ENCODE peak calls at places on chromosomes 1 and 21, in seven cellular contexts. Q, Z, O, B, T, U and S are unnamed samples.

GRCh38 chr1:30765610-30766434 is 8.2 kb upstream of the LAPTM5 start:
- DNase-seq in Q (no peak), Z (no peak), O (no peak), B (no peak), T (no peak), U (no peak), S (peak; percentile 59)

GRCh38 chr1:232704694-232705680 is 75.1 kb upstream of the SIPA1L2 start:
- DNase-seq in Q (no peak), Z (no peak), O (no peak), B (no peak), T (peak; percentile 70), U (peak; percentile 66), S (no peak)

GRCh38 chr1:95169544-95169943 is 52.4 kb downstream of the TLCD4 start:
- DNase-seq in Q (no peak), Z (no peak), O (no peak), B (no peak), T (no peak), U (no peak), S (peak; percentile 47)

GRCh38 chr1:147630447-147630846 is 39.9 kb downstream of the ACP6 start:
- DNase-seq in Q (no peak), Z (no peak), O (no peak), B (no peak), T (no peak), U (no peak), S (no peak)

GRCh38 chr1:183089025-183089639 is 65.9 kb downstream of the LAMC1 start:
- DNase-seq in Q (no peak), Z (no peak), O (no peak), B (no peak), T (no peak), U (no peak), S (no peak)

GRCh38 chr1:225860860-225861441 is 21.2 kb downstream of the TMEM63A start:
- DNase-seq in Q (no peak), Z (no peak), O (no peak), B (no peak), T (no peak), U (no peak), S (no peak)

GRCh38 chr1:245091171-245091621 is 63.6 kb upstream of the KIF26B start:
- DNase-seq in Q (no peak), Z (no peak), O (no peak), B (no peak), T (no peak), U (no peak), S (no peak)

GRCh38 chr1:234720709-234721436 is 110.9 kb upstream of the IRF2BP2 start:
- DNase-seq in Q (no peak), Z (no peak), O (no peak), B (no peak), T (no peak), U (no peak), S (no peak)

GRCh38 chr21:17444828-17445227 is 68.0 kb upstream of the CXADR start:
- DNase-seq in Q (no peak), Z (no peak), O (no peak), B (no peak), T (no peak), U (no peak), S (no peak)

GRCh38 chr1:1220197-1220596 is 6.2 kb upstream of the TNFRSF4 start:
- DNase-seq in Q (no peak), Z (no peak), O (no peak), B (no peak), T (no peak), U (no peak), S (no peak)

GRCh38 chr1:107244734-107245495 is 104.1 kb downstream of the NTNG1 start:
- DNase-seq in Q (no peak), Z (no peak), O (no peak), B (no peak), T (no peak), U (no peak), S (no peak)

GRCh38 chr1:225347123-225347683 is 80.6 kb downstream of the LBR start:
- DNase-seq in Q (no peak), Z (no peak), O (peak; percentile 9), B (no peak), T (no peak), U (no peak), S (no peak)

GRCh38 chr1:96130432-96130831 is 591.2 kb upstream of the PTBP2 start:
- DNase-seq in Q (no peak), Z (no peak), O (no peak), B (no peak), T (no peak), U (no peak), S (no peak)

GRCh38 chr1:228869312-228869824 is 134.1 kb downstream of the RHOU start:
- DNase-seq in Q (no peak), Z (no peak), O (no peak), B (no peak), T (no peak), U (no peak), S (no peak)

GRCh38 chr1:224054611-224055010 is 59.3 kb upstream of the FBXO28 start:
- DNase-seq in Q (no peak), Z (no peak), O (no peak), B (no peak), T (no peak), U (no peak), S (no peak)

GRCh38 chr1:8358241-8358896 is 40.5 kb downstream of the SLC45A1 start:
- DNase-seq in Q (no peak), Z (no peak), O (no peak), B (no peak), T (peak; percentile 33), U (no peak), S (no peak)

GRCh38 chr1:17671741-17672140 is 83.4 kb upstream of the ACTL8 start:
- DNase-seq in Q (no peak), Z (no peak), O (no peak), B (no peak), T (no peak), U (no peak), S (no peak)

GRCh38 chr1:55155522-55155921 is 59.6 kb downstream of the USP24 start:
- DNase-seq in Q (no peak), Z (no peak), O (no peak), B (no peak), T (no peak), U (no peak), S (no peak)

GRCh38 chr1:193406901-193407300 is 220.5 kb upstream of the B3GALT2 start:
- DNase-seq in Q (no peak), Z (no peak), O (no peak), B (peak; percentile 47), T (no peak), U (no peak), S (no peak)

GRCh38 chr1:64038119-64038518 is 165.3 kb upstream of the UBE2U start:
- DNase-seq in Q (no peak), Z (no peak), O (no peak), B (no peak), T (no peak), U (no peak), S (no peak)

GRCh38 chr1:152917794-152918193 is 9.4 kb downstream of the IVL start:
- DNase-seq in Q (no peak), Z (no peak), O (no peak), B (no peak), T (peak; percentile 18), U (no peak), S (no peak)

GRCh38 chr1:22282281-22282970 is 139.5 kb upstream of the WNT4 start:
- DNase-seq in Q (no peak), Z (no peak), O (no peak), B (no peak), T (no peak), U (no peak), S (no peak)

GRCh38 chr1:101290922-101291561 is 54.2 kb downstream of the S1PR1 start:
- DNase-seq in Q (no peak), Z (no peak), O (no peak), B (no peak), T (no peak), U (no peak), S (no peak)
- H3K27ac ChIP-seq in Q (no peak overlapping the region), Z (no peak overlapping the region), O (peak overlapping the region; percentile 54), B (no peak overlapping the region), T (no peak overlapping the region), U (no peak overlapping the region), S (peak overlapping the region; percentile 51)

GRCh38 chr21:34553199-34553952 is 41.4 kb upstream of the KCNE1 start:
- DNase-seq in Q (no peak), Z (no peak), O (no peak), B (no peak), T (no peak), U (no peak), S (no peak)

GRCh38 chr21:34550400-34550799 is 38.4 kb upstream of the KCNE1 start:
- DNase-seq in Q (no peak), Z (no peak), O (no peak), B (no peak), T (no peak), U (no peak), S (no peak)

GRCh38 chr21:34557261-34557660 is 45.3 kb upstream of the KCNE1 start:
- DNase-seq in Q (no peak), Z (no peak), O (no peak), B (no peak), T (no peak), U (no peak), S (no peak)

GRCh38 chr21:34552324-34553198 is 40.6 kb upstream of the KCNE1 start:
- DNase-seq in Q (no peak), Z (no peak), O (no peak), B (no peak), T (no peak), U (no peak), S (no peak)

DNA sequence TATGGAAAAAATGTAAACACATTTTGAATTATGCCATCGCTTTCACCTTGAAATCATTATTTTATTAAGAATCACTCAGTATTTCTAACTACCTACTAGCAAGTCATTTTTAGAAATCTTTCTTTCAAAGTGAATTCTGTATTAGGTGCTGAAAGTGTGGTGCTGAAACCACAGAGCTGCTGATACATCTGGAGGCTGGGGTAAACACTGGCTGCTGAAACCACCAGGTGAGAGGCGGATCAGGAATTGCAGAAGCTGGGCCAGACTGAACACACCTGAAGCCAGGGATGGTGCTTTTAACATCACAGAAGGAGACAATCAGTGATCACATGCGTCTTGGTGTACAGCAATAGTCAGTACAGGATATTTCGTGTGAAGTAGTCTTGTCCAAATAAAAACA is 42.2 kb upstream of the KCNE1 start:
- DNase-seq in Q (no peak), Z (no peak), O (no peak), B (no peak), T (no peak), U (no peak), S (no peak)
- H3K27ac ChIP-seq in Q (no peak overlapping the region), Z (no peak overlapping the region), O (no peak overlapping the region), B (no peak overlapping the region), T (no peak overlapping the region), U (no peak overlapping the region), S (no peak overlapping the region)

GRCh38 chr1:85245891-85246290 is 13.6 kb downstream of the C1orf52 start:
- DNase-seq in Q (no peak), Z (no peak), O (no peak), B (no peak), T (no peak), U (no peak), S (no peak)
- H3K27ac ChIP-seq in Q (no peak overlapping the region), Z (no peak overlapping the region), O (no peak overlapping the region), B (no peak overlapping the region), T (no peak overlapping the region), U (no peak overlapping the region), S (no peak overlapping the region)

GRCh38 chr1:200290010-200290685 is 119.7 kb downstream of the ZNF281 start:
- DNase-seq in Q (no peak), Z (no peak), O (no peak), B (no peak), T (no peak), U (no peak), S (no peak)
- H3K27ac ChIP-seq in Q (no peak overlapping the region), Z (no peak overlapping the region), O (no peak overlapping the region), B (no peak overlapping the region), T (no peak overlapping the region), U (no peak overlapping the region), S (no peak overlapping the region)